ENCODE peak calls at places on chromosomes 7 and 10, in eight cellular contexts. K, W, D, B, Z, U, F and X are unnamed samples.

GRCh38 chr10:30453764-30454527 is 20.0 kb downstream of the MAP3K8 start:
- DNase-seq in Z (no peak), D (no peak), W (no peak), U (no peak), K (no peak), B (no peak), F (no peak), X (no peak)

GRCh38 chr7:128161466-128162125 is 79.5 kb upstream of the LEP start:
- DNase-seq in B (no peak), D (no peak), W (no peak), Z (no peak), F (no peak), U (no peak), K (no peak), X (no peak)

GRCh38 chr10:52558090-52558489 is 214.5 kb downstream of the MBL2 start:
- DNase-seq in Z (no peak), U (no peak), B (no peak), D (no peak), K (no peak), W (no peak), F (no peak), X (no peak)

GRCh38 chr10:43026039-43026973 is 50.6 kb upstream of the RET start:
- DNase-seq in W (no peak), U (no peak), K (no peak), B (no peak), F (no peak), D (no peak), Z (no peak), X (no peak)

GRCh38 chr10:58189269-58189668 is 78.4 kb downstream of the IPMK start:
- DNase-seq in D (no peak), U (no peak), B (no peak), K (no peak), W (no peak), Z (no peak), F (no peak), X (peak; percentile 76)

GRCh38 chr10:118026936-118027335 is 19.8 kb downstream of the RAB11FIP2 start:
- DNase-seq in B (no peak), U (no peak), Z (no peak), W (no peak), K (no peak), F (no peak), D (no peak), X (no peak)

GRCh38 chr10:99548041-99548530 is 15.3 kb downstream of the NKX2-3 start:
- DNase-seq in U (peak; percentile 72), D (no peak), K (no peak), W (no peak), Z (no peak), F (no peak), B (peak; percentile 75), X (peak; percentile 8)

GRCh38 chr7:28065308-28065707 is 115.3 kb downstream of the JAZF1 start:
- DNase-seq in U (no peak), W (no peak), F (no peak), B (no peak), K (no peak), Z (no peak), D (peak; percentile 77), X (peak; percentile 42)

GRCh38 chr10:14605231-14605925 is 169.3 kb downstream of the FAM107B start:
- DNase-seq in Z (no peak), F (no peak), K (no peak), W (no peak), U (peak; percentile 15), D (no peak), B (no peak), X (peak; percentile 78)

GRCh38 chr10:14602807-14603538 is 171.7 kb downstream of the FAM107B start:
- DNase-seq in Z (no peak), F (no peak), K (no peak), U (no peak), B (no peak), D (no peak), W (no peak), X (peak; percentile 12)

GRCh38 chr10:14603539-14604102 is 171.1 kb downstream of the FAM107B start:
- DNase-seq in Z (peak; percentile 55), F (no peak), K (no peak), B (no peak), D (no peak), W (no peak), U (no peak), X (no peak)

GRCh38 chr10:14606633-14607032 is 168.1 kb downstream of the FAM107B start:
- DNase-seq in D (no peak), K (no peak), B (no peak), W (no peak), Z (no peak), U (no peak), F (no peak), X (no peak)

DNA sequence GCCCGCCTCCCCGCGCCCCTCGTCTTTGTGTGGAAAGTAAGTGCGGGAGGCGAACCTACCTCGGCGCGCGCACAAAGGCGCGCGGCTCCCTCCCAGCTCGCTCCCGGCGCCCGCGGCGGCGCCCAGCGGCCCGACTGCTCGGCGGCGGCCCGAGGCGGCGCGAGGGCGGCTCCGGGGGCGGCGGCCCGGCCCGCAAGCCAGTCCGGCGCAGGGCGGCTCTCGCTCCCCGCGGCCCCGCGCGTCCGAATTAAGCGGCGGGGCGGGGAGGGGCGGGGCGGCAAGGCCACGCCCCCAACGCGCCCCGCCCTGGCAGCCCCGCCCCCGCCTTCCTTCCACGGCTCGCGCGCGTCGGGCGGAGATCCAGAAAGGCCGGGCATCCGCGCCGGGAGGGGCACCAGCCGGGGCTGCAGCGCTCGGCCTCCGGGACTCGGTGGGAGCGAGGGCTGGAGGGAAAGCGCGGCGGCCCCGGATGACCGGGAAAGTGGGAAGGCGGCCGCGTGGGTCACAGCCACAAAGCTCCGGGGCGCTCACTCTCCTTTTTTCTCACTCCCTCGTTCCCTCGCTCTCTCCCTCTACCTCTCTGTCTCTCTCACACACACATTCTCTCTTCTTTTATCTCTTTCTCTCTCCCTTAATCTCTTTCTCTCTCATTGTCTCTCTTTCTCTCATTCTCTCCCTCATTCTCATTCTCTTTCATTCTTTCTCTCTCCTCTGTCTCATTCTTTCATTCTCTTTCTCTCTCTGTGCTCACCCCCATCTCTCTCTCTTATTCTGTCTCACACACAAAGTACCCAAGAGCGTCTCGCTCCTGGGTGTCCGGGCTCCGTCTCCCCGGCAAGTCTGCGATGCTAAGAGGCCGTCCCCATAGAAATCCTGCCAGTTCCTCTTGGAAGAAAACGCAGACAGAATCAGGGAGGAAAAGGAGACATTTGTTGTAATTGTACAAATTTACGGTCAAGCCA is 170.2 kb downstream of the FAM107B start:
- DNase-seq in F (peak; percentile 86), B (peak; percentile 47), U (peak; percentile 63), K (peak; percentile 7), D (peak; percentile 90), W (peak; percentile 80), Z (peak; percentile 90), X (peak; percentile 70)
- TF ChIP-seq POLR2A in F (peak; percentile 70), B (peak; percentile 80), U (peak; percentile 76), K (no peak), D (no peak), W (no peak), Z (peak; percentile 56), X (peak; percentile 53)

DNA sequence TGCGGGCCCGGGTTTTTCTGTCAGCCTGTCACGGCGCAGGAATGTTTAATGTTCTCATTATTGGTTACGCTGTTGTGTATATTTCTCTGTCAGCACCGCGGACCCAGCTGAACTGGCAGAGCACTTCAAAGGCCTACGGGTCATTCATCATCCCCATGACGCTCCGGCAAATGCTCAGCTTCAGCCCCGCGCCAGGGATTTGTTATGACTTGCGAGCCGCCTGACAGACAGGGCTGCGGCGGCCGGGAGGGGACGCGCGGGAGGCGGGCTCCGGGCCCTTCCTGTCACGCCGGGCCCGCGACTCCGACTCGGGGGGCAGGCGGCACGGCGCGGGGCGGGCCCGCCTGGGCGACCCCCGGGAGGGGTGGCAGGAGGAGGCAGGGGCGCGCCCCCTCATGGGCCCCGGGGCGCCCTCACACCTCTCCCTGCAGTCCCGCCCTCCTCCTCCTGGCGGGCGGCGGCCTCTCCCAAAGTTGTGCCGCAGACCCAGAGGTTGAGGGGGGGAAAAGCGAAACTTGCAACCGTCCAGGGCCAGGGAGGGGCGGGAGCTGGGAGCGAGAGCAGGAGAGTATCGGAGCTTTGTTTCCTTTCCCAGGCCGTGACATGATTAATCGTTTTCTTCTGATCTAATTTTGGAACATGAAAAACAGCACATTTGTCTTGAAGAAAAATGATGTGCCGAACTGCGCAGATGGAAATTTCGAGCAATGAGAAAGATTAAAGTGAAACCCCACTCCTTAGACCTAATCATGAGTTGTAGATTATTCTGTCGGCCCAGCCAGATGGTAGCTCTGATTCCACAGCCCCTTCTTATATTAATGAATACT is 59.3 kb upstream of the COMTD1 start:
- DNase-seq in W (peak; percentile 85), Z (peak; percentile 80), B (peak; percentile 58), F (peak; percentile 74), K (no peak), D (peak; percentile 93), U (peak; percentile 78), X (peak; percentile 93)
- TF ChIP-seq POLR2A in W (no peak), Z (no peak), B (no peak), F (no peak), K (peak; percentile 69), D (no peak), U (no peak), X (no peak)

GRCh38 chr10:5665380-5666323 is 743 bp downstream of the ASB13 start:
- DNase-seq in D (no peak), K (no peak), W (no peak), Z (no peak), F (peak; percentile 37), U (no peak), B (peak; percentile 40), X (no peak)

GRCh38 chr10:5669609-5670008 is 3.2 kb upstream of the ASB13 start:
- DNase-seq in Z (no peak), F (no peak), K (no peak), W (no peak), U (no peak), B (no peak), D (no peak), X (no peak)

GRCh38 chr10:5668429-5668828 is 2.0 kb upstream of the ASB13 start:
- DNase-seq in B (no peak), D (no peak), Z (no peak), K (no peak), U (no peak), F (no peak), W (no peak), X (no peak)

GRCh38 chr10:5663692-5664427 is 2.5 kb downstream of the ASB13 start:
- DNase-seq in D (no peak), W (no peak), F (no peak), K (no peak), B (peak; percentile 36), Z (no peak), U (no peak), X (no peak)

GRCh38 chr10:5666324-5667220 is at the start of gene ASB13:
- DNase-seq in F (peak; percentile 80), W (peak; percentile 81), K (no peak), D (peak; percentile 82), B (peak; percentile 68), U (peak; percentile 42), Z (peak; percentile 87), X (peak; percentile 20)
- TF ChIP-seq POLR2A in F (no peak), W (no peak), K (peak; percentile 69), D (no peak), B (peak; percentile 61), U (peak; percentile 56), Z (peak; percentile 82), X (peak; percentile 29)

DNA sequence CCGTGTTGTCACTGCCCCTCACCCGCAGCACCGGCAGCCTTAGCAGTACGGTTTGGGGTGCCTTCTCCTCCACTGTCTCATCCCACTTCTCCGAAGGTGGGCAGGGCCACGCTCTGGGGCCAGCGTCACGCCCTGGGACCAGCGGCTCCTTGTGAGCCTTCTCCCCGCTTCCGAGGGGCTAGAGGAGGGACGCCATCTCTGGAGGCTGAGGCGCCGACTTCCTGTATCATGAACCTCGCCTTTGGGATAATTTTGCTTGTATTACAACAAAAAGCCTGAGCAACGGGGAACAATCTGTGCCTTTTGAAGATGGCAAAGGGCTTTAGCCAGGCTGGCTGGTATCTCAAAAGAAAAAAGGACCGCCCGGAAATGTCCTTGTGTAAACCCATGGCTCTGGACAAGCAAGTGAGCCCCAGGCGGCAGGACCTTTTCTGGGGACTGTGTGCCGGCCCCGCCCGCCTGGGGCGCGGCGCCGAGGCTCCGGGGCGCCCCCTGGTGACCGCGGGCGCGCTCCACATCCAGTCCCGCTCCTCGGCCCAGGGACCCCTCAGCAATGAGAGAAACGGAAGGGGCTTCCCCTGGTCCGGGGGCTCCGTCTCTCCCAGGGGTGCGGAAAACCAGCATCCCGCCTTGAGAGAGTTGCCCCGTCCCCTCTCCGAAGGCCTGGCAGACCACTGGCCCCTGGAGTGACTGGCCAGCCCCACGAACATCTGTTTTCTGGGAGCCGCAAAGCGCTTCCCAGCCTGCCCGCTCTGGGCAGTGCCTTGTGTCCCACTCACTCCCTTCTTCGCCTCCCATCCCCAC is 3.8 kb downstream of the DEPP1 start:
- DNase-seq in B (peak; percentile 72), K (no peak), D (peak; percentile 89), Z (peak; percentile 83), U (peak; percentile 69), F (peak; percentile 79), W (peak; percentile 82), X (no peak)
- TF ChIP-seq POLR2A in B (no peak), K (no peak), D (no peak), Z (no peak), U (peak; percentile 19), F (peak; percentile 56), W (no peak), X (peak; percentile 24)